ENCODE peak calls at places on chromosomes 7 and 10, in four cellular contexts. M is esophagus squamous epithelium, H is uterus, G is body of pancreas. Y is an unnamed sample.

GRCh38 chr10:46330881-46331280 is 44.1 kb downstream of the ANTXRL start:
- DNase-seq in M (no peak), H (no peak), G (no peak), Y (no peak)

GRCh38 chr7:67842571-67842970 is 845.9 kb downstream of the TYW1 start:
- DNase-seq in M (no peak), H (no peak), G (no peak), Y (no peak)

GRCh38 chr7:143510854-143511592 is 33.4 kb downstream of the TAS2R41 start:
- DNase-seq in M (no peak), H (no peak), G (no peak), Y (peak; percentile 79)

GRCh38 chr10:110568055-110568735 is 700 bp downstream of the SMC3 start:
- DNase-seq in M (no peak), H (peak; percentile 30), G (peak; percentile 43), Y (peak; percentile 92)

GRCh38 chr7:141354251-141354650 is 197.0 kb upstream of the AGK start:
- DNase-seq in M (no peak), H (no peak), G (no peak), Y (no peak)

GRCh38 chr7:117582219-117582704 is 102.4 kb downstream of the CFTR start:
- DNase-seq in M (no peak), H (no peak), G (peak; percentile 48), Y (no peak)

GRCh38 chr7:27921081-27921836 is 181.3 kb downstream of the TAX1BP1 start:
- DNase-seq in M (no peak), H (peak; percentile 37), G (peak; percentile 56), Y (no peak)

GRCh38 chr10:90920986-90921643 is at the start of gene ANKRD1:
- DNase-seq in M (no peak), H (no peak), G (no peak), Y (no peak)

GRCh38 chr7:98785929-98786571 is 83.8 kb downstream of the TMEM130 start:
- DNase-seq in M (no peak), H (no peak), G (no peak), Y (no peak)

GRCh38 chr10:13118784-13119133 is 18.8 kb downstream of the OPTN start:
- DNase-seq in M (no peak), H (no peak), G (no peak), Y (no peak)

GRCh38 chr7:105661625-105662024 is 80.3 kb upstream of the EFCAB10 start:
- DNase-seq in M (no peak), H (no peak), G (no peak), Y (no peak)

GRCh38 chr10:117499248-117500105 is 43.1 kb upstream of the EMX2 start:
- DNase-seq in M (no peak), H (no peak), G (no peak), Y (no peak)

GRCh38 chr10:92640110-92640509 is 47.2 kb downstream of the KIF11 start:
- DNase-seq in M (no peak), H (no peak), G (no peak), Y (no peak)

GRCh38 chr7:83259064-83259463 is 96.4 kb upstream of the PCLO start:
- DNase-seq in M (no peak), H (no peak), G (no peak), Y (no peak)

GRCh38 chr7:133489906-133490305 is 237.0 kb downstream of the EXOC4 start:
- DNase-seq in M (no peak), H (no peak), G (no peak), Y (no peak)

GRCh38 chr10:123136806-123137642 is 1.3 kb downstream of the HMX3 start:
- DNase-seq in M (no peak), H (no peak), G (no peak), Y (peak; percentile 85)

GRCh38 chr7:134343796-134344195 is 27.1 kb upstream of the SLC35B4 start:
- DNase-seq in M (no peak), H (no peak), G (no peak), Y (no peak)

GRCh38 chr10:14665865-14666857 is 108.5 kb downstream of the FAM107B start:
- DNase-seq in M (no peak), H (no peak), G (no peak), Y (no peak)

GRCh38 chr10:77036993-77037734 is 600.4 kb downstream of the KCNMA1 start:
- DNase-seq in M (no peak), H (no peak), G (no peak), Y (no peak)

GRCh38 chr10:7872041-7872442 is 53.7 kb downstream of the TAF3 start:
- DNase-seq in M (no peak), H (no peak), G (no peak), Y (no peak)

GRCh38 chr7:30708983-30709382 is 26.7 kb upstream of the CRHR2 start:
- DNase-seq in M (no peak), H (peak; percentile 38), G (no peak), Y (no peak)

GRCh38 chr10:132961864-132962622 is 19.7 kb upstream of the CFAP46 start:
- DNase-seq in M (no peak), H (peak; percentile 37), G (peak; percentile 82), Y (peak; percentile 82)

GRCh38 chr7:130430841-130431713 is 9.7 kb downstream of the CEP41 start:
- DNase-seq in M (no peak), H (no peak), G (no peak), Y (no peak)

GRCh38 chr10:48745662-48746245 is 61.1 kb downstream of the WDFY4 start:
- DNase-seq in M (no peak), H (no peak), G (no peak), Y (no peak)

GRCh38 chr10:111856631-111857030 is 326.9 kb downstream of the GPAM start:
- DNase-seq in M (no peak), H (no peak), G (no peak), Y (no peak)

GRCh38 chr10:103736763-103737162 is 118.6 kb downstream of the SH3PXD2A start:
- DNase-seq in M (no peak), H (no peak), G (no peak), Y (no peak)

GRCh38 chr7:232571-233455 is 40.4 kb downstream of the FAM20C start:
- DNase-seq in M (no peak), H (no peak), G (no peak), Y (no peak)

DNA sequence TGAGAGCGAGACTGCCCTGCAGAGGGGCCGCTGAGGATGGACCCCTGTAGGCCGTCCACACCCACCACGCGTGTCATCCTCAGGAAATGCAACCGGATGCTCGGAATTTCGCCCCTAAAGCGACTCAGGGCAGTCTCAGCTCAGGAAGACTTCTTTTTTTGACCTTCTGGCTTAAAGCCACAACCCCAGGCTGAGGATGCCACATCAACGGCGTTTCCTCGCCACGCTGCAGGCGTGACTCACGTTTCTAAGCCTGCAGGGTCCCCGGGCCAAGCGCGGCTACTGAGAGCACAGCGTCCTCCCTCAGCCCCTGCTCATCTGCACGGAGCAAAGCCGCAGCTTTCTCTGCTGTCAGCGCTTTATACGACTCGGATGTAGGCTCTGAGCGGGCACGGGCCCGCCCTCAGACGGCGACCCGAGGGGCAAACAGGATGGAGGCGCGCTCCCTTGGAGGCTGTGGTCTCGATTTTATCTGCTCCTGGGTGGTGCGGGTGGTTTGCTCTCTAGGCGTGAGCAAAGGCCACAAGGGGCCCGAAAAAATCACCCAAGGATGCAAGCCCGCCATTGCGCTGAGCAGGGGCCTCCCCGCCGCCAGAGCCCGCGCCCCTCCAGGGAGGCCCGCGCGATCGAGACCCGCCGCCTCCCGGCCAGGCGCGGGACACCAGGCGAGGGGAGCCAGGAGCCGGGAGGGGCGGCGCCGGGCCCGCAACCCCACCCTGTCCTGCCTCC is 726 bp upstream of the INSIG1 start:
- DNase-seq in M (peak; percentile 67), H (peak; percentile 58), G (peak; percentile 72), Y (peak; percentile 74)
- TF ChIP-seq POLR2A in M (no peak), H (no peak), G (no peak), Y (peak; percentile 5)

GRCh38 chr7:64998865-64999164 is 7.7 kb downstream of the ERV3-1 start:
- DNase-seq in M (no peak), H (no peak), G (no peak), Y (no peak)
- H3K27ac ChIP-seq in M (peak overlapping the region; percentile 79), H (no peak overlapping the region), G (peak overlapping the region; percentile 80), Y (peak overlapping the region; percentile 67)

DNA sequence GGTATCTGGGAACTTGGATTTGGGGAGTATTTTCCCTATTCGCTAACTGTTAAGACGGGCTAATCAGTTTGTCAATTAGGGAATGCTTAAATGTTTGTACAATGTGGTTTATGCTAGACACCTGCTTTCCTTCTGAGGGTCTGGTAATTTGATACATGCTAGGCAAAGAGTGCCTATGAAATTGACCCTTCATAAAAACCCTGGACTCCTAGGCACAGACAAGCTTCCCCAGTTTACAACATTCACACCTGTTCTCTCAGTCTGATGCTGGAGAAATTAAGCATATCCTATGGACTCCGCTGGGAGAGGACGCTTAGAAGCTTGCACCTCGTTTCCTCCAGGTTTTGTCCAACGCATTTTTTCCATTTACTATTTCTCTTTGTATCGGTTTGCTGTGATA is 38.2 kb upstream of the NANOS1 start:
- DNase-seq in M (no peak), H (no peak), G (no peak), Y (no peak)
- H3K4me3 ChIP-seq in M (no peak overlapping the region), H (no peak overlapping the region), G (no peak overlapping the region), Y (no peak overlapping the region)

DNA sequence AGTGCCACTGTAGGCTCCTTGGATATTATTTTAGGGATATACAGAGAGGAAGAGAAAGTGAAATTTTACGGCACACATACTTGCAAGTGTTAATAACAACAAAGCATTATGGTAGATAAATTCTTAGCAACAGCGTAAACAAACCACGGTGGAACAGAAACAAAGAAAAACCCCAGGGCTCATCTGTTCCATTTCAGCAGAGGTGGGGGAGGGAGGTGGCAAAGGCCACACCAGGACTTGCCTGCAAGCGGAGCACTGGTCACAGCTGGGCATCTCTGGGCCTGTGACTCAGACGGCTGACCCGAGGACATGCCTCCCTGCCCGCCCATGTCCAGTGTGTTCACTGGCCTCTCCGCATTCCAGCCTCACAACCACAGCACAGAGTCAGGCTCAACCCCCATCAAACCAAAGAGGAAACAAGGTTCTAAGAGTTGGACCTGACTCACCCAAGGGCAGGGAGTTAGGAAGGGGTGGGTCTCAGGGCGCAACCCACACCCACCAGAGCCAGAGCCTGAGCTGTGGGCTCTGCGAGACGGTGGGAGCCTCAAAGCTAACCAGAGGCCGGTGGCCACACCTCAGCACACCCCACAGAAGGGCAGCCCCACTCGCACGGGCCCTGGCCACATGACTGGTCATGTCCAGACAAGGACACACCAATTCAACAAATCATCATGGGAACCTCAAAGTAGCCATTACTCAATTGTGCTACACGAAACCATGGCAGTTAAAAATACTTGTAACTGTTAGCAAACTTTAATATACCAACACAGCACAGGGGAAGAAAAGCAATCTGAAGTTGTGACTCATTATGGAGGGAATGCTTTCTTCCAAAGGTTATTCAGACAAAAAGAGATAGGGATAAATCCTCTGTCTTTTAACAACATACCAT is 10.7 kb downstream of the ESYT2 start:
- DNase-seq in M (peak; percentile 22), H (peak; percentile 78), G (peak; percentile 80), Y (peak; percentile 96)
- TF ChIP-seq POLR2A in M (peak; percentile 44), H (no peak), G (no peak), Y (peak; percentile 37)

GRCh38 chr7:151404216-151405011 is 5.4 kb downstream of the WDR86 start:
- DNase-seq in M (no peak), H (peak; percentile 59), G (no peak), Y (peak; percentile 73)
- H3K27ac ChIP-seq in M (no peak overlapping the region), H (peak overlapping the region; percentile 43), G (no peak overlapping the region), Y (no peak overlapping the region)

GRCh38 chr10:1573981-1574380 is 163.3 kb downstream of the ADARB2 start:
- DNase-seq in M (no peak), H (no peak), G (no peak), Y (no peak)
- H3K4me3 ChIP-seq in M (no peak overlapping the region), H (no peak overlapping the region), G (no peak overlapping the region), Y (no peak overlapping the region)

Y was measured in upper lobe of left lung.